ENCODE peak calls at places on chromosomes 4 and X, in five cellular contexts. F is hepatocyte; L is neural progenitor cell; M is OCI-LY7; S is CD4-positive, CD25-positive, alpha-beta regulatory T cell. W is an unnamed sample.

GRCh38 chr4:115609631-115610030 is 496.2 kb upstream of the NDST4 start:
- DNase-seq in M (no peak), F (no peak), S (no peak), L (no peak), W (no peak)

GRCh38 chr4:38036548-38036947 is 76.3 kb downstream of the PTTG2 start:
- DNase-seq in S (no peak), L (no peak), F (no peak), M (no peak), W (no peak)

GRCh38 chr4:133154725-133155124 is 5.6 kb downstream of the PCDH10 start:
- DNase-seq in L (peak), M (peak), F (peak), S (no peak), W (peak)

GRCh38 chr4:88613417-88613875 is 21.2 kb downstream of the HERC3 start:
- DNase-seq in F (no peak), S (peak), L (no peak), M (peak), W (no peak)

GRCh38 chr4:107876096-107876495 is 51.4 kb downstream of the SGMS2 start:
- DNase-seq in L (no peak), F (no peak), S (no peak), M (no peak), W (no peak)

GRCh38 chrX:143455045-143455444 is 62.2 kb downstream of the SPANXN3 start:
- DNase-seq in S (no peak), F (no peak), M (no peak), L (no peak), W (no peak)

GRCh38 chrX:5842601-5843000 is 386.1 kb downstream of the NLGN4X start:
- DNase-seq in F (no peak), S (no peak), L (no peak), M (no peak), W (no peak)

GRCh38 chrX:2342878-2343277 is 157.9 kb downstream of the DHRSX start:
- DNase-seq in M (no peak), L (no peak), F (no peak), S (no peak), W (no peak)

DNA sequence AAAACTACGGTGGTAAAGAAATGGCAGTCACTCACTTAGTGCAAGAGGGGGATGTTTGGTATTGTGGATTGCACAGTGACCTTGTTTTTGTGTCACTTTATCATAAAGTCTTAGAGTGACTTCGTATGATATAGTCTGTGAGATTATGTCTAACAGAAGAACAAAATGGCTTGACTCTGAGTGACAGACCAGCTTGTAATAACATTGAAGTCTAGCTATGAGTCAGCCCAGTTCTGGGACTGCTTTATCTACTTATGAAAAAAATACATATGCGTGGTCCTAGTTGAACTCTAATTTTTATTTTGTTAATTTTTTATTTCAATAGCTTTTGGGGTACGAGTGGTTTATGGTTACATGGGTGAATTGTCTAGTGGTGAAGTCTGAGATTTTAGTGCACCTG is 20.0 kb downstream of the DCLK2 start:
- DNase-seq in F (no peak), S (no peak), L (no peak), M (no peak), W (no peak)
- H3K27ac ChIP-seq in F (no peak), S (no peak), L (no peak), M (no peak), W (no peak)

GRCh38 chr4:40586729-40587128 is 42.9 kb downstream of the RBM47 start:
- DNase-seq in L (no peak), S (no peak), M (no peak), F (no peak), W (no peak)
- H3K27ac ChIP-seq in L (no peak), S (no peak), M (no peak), F (peak), W (no peak)

DNA sequence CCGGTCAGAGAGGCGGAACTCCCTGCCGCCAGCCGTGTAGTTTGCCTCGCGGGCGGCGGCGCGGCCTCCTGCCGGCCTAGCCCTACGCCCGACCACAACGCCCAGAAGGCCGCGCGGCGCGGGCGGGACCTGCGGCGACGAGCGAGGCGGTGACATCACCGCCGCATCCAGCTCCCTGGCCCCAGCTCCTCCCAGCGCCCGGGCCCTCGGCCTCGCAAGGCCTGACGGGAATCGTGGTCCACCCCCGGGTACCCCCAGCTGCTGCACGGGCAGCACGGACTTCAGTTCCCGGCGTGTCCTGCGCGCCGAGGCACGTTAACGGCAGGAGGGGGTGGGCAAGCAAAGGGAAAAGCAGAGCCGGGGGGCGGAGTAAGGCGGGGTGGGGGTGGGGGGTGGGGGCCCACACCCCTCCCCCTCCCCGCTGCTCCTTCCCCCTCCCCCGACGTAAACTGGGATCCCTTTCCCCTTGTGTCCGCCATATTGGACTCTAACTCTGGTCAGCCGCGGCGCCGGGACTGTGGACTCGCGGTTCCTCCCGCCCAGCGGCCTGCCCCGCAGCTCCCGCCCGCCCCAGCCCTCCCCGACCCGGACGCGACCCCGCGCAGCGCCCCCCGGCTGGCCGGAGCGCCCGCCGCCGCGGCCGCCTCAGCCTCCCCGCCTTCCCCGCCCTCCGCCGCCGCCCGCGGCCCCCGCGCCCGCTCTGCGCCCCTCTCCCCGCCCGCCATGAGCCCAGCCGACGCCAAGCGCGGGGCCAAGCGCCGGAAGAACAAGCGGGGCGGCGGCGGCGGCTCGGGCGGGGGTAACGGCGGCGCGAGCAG is at the start of gene FAM193A:
- DNase-seq in F (peak), L (peak), S (peak), M (peak), W (peak)
- H3K27ac ChIP-seq in F (peak), L (peak), S (peak), M (peak), W (peak)

DNA sequence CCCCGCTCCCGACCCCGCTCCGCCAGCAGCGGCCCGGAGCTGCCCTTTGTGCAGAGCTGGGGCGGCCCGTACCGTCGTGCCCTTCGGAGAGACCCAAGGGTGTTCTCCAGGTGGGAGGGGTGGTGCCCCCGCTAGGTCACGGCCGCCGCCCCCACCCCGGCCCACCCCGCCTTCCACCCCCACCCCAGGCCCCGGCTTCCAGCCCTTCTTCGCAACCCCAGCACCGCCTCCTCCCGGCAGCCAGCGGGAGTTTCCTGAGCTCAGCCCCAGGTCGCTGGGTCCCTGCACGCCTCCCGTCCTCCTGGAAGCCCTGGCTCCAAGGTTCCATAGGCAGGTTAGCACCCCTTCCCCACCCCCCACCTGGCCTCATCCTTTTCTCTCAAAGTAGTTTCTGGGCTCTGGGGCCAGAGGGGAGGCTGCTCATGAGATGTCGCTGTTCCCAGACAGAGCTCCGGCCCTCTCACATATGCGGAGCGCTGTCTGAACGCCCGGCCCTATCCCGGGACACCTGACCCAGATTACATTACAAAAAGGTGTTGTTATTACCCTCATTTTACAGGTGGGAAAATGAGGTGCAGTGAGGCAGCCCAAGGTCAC is 25.2 kb upstream of the FGFR3 start:
- DNase-seq in S (no peak), L (peak), M (peak), F (peak), W (no peak)
- H3K27ac ChIP-seq in S (no peak), L (no peak), M (no peak), F (peak), W (no peak)

DNA sequence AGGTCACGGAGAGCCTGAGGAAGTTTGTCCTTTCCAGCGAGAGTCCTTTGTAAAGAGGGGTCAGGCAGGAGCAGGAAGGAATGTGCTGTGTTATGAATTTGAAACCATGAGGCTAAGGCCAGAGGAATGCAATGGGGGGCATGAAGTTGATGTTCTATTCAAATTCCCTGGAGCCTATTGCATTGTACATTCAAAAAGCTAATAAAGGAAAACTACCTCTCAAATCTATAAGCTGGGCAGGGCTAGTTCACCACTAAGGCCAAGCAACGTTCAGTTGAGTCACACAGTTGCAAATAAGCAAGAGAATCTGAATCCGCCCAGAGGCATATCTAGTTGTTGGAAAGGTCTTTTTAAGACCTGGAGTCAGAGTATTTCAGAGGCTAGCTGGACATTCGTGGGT is 148.4 kb downstream of the DCTD start:
- DNase-seq in M (no peak), L (no peak), F (no peak), S (no peak), W (no peak)
- H3K27ac ChIP-seq in M (no peak), L (no peak), F (no peak), S (no peak), W (no peak)

GRCh38 chrX:34491126-34491525 is 166.0 kb downstream of the TMEM47 start:
- DNase-seq in S (no peak), L (no peak), M (no peak), F (no peak), W (no peak)

GRCh38 chrX:34493086-34493485 is 164.0 kb downstream of the TMEM47 start:
- DNase-seq in M (no peak), L (no peak), S (no peak), F (no peak), W (no peak)

GRCh38 chrX:34483980-34484379 is 173.1 kb downstream of the TMEM47 start:
- DNase-seq in M (no peak), L (no peak), S (no peak), F (no peak), W (no peak)

DNA sequence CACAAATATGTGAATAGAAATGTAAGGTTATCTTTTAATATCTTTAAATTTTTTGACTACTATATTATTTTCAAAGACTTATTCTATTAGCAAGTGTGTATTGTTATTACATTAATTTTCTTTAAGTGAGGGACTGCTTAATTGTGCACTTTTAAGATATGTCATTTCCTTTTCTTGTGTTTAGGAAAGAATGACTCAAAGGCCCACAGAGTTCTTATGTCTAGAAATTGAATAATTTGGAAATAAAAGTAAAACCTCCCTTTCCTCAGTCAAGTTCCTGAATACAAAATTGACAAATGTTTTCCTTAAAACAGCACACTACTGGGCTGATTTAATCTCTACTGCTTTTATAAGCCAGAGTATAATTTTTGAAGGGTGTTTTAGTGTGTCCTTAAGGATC is 169.7 kb downstream of the TMEM47 start:
- DNase-seq in F (no peak), L (no peak), S (no peak), M (no peak), W (no peak)
- H3K27ac ChIP-seq in F (no peak), L (no peak), S (no peak), M (no peak), W (no peak)

GRCh38 chr4:137425281-137425680 is 107.0 kb downstream of the PCDH18 start:
- DNase-seq in M (no peak), L (no peak), F (no peak), S (no peak), W (no peak)

GRCh38 chr4:137427411-137427810 is 104.9 kb downstream of the PCDH18 start:
- DNase-seq in L (no peak), F (no peak), M (no peak), S (no peak), W (no peak)

GRCh38 chr4:137420901-137421384 is 111.4 kb downstream of the PCDH18 start:
- DNase-seq in F (no peak), L (no peak), M (no peak), S (no peak), W (no peak)

GRCh38 chr4:137421796-137422195 is 110.5 kb downstream of the PCDH18 start:
- DNase-seq in F (no peak), L (no peak), S (no peak), M (no peak), W (no peak)

GRCh38 chr4:137422666-137423065 is 109.6 kb downstream of the PCDH18 start:
- DNase-seq in L (no peak), S (no peak), M (no peak), F (no peak), W (no peak)
- H3K27ac ChIP-seq in L (no peak), S (no peak), M (no peak), F (no peak), W (no peak)

GRCh38 chrX:45784590-45784989 is 583.9 kb upstream of the DIPK2B start:
- DNase-seq in L (no peak), S (no peak), M (no peak), F (no peak), W (no peak)
- H3K27ac ChIP-seq in L (no peak), S (no peak), M (no peak), F (no peak), W (no peak)

DNA sequence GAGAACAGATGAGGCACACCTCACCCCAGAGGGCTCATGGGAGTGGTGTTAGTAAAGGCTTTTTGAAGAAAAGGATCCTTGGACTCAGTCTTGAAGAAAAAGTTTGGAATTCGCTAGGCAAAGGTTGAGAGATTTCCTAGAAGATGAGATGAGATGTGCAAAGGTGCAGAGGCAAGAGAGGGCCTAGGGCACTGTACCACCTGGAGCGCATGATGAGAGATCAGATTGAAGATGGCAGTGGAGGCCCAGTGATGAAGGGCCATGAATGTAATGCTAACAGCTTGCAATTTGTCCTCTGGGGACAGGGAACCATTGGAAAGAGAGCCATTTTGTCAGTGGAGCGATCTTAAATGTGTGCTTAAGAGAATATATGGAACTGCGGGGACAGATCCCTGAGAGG is 45.0 kb downstream of the PGRMC2 start:
- DNase-seq in S (no peak), F (no peak), L (no peak), M (no peak), W (no peak)
- H3K27ac ChIP-seq in S (no peak), F (no peak), L (no peak), M (no peak), W (no peak)